ENCODE peak calls at places on chromosomes 13 and 19, in seven cellular contexts. B, H, D, W, K, Z and T are unnamed samples.

GRCh38 chr13:98827449-98827848 is 75.0 kb upstream of the SLC15A1 start:
- DNase-seq in B (peak), H (peak), D (peak), W (no peak), K (no peak), Z (no peak), T (no peak)

GRCh38 chr19:13984875-13985741 is 21.0 kb downstream of the RFX1 start:
- DNase-seq in B (no peak), H (no peak), D (no peak), W (no peak), K (no peak), Z (no peak), T (no peak)

GRCh38 chr19:43811833-43812232 is 9.6 kb upstream of the LYPD5 start:
- DNase-seq in B (no peak), H (no peak), D (no peak), W (no peak), K (no peak), Z (no peak), T (no peak)

GRCh38 chr13:102401755-102402154 is at the start of gene FGF14:
- DNase-seq in B (no peak), H (no peak), D (no peak), W (no peak), K (peak), Z (no peak), T (no peak)

GRCh38 chr19:40802300-40803169 is 3.5 kb downstream of the EGLN2 start:
- DNase-seq in B (no peak), H (no peak), D (no peak), W (no peak), K (no peak), Z (no peak), T (no peak)

GRCh38 chr13:77898097-77898496 is 20.5 kb downstream of the EDNRB start:
- DNase-seq in B (no peak), H (no peak), D (no peak), W (no peak), K (peak), Z (peak), T (no peak)

GRCh38 chr19:6108721-6109633 is 1.3 kb downstream of the RFX2 start:
- DNase-seq in B (peak), H (peak), D (peak), W (peak), K (peak), Z (peak), T (no peak)

GRCh38 chr13:37791699-37792098 is 77.9 kb downstream of the TRPC4 start:
- DNase-seq in B (no peak), H (no peak), D (no peak), W (no peak), K (no peak), Z (peak), T (no peak)

GRCh38 chr13:111559612-111560423 is 239.4 kb downstream of the TEX29 start:
- DNase-seq in B (no peak), H (no peak), D (no peak), W (no peak), K (no peak), Z (no peak), T (no peak)

GRCh38 chr13:25882732-25883357 is 169.0 kb downstream of the SHISA2 start:
- DNase-seq in B (peak), H (no peak), D (no peak), W (no peak), K (peak), Z (no peak), T (no peak)
- H2AK5ac ChIP-seq in B (no peak), H (no peak), D (no peak), W (no peak), K (no peak), Z (no peak), T (no peak)

DNA sequence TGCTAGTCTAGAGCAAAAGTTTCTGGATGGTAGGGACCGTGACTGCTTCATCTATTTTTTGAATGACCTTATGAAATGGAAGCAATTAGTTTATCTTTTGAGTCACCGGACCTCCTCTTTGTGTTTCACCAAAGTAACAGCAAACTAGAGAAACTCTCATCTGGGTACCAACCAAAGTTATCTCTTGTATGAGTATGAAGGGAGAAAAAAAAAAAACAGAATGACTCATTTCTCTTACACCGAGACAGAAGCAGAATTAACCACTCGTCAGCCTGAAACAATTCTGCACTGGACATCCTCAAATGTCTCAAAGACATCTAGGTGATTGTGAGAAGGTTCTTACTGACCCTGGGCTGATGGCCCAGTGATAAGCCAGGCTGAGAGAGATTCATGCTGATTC is 18.3 kb downstream of the ZNF100 start:
- DNase-seq in B (no peak), H (no peak), D (no peak), W (no peak), K (no peak), Z (peak), T (no peak)
- H4K8ac ChIP-seq in B (no peak), H (no peak), D (no peak), W (no peak), K (no peak), Z (no peak), T (no peak)

GRCh38 chr19:35433448-35433847 is 14.6 kb upstream of the FFAR2 start:
- DNase-seq in B (no peak), H (no peak), D (no peak), W (no peak), K (no peak), Z (no peak), T (no peak)

GRCh38 chr19:35436477-35437141 is 11.4 kb upstream of the FFAR2 start:
- DNase-seq in B (no peak), H (no peak), D (no peak), W (peak), K (peak), Z (no peak), T (no peak)

GRCh38 chr19:35438527-35438926 is 9.5 kb upstream of the FFAR2 start:
- DNase-seq in B (peak), H (no peak), D (no peak), W (no peak), K (no peak), Z (no peak), T (no peak)

GRCh38 chr19:35439921-35440320 is 8.1 kb upstream of the FFAR2 start:
- DNase-seq in B (no peak), H (no peak), D (no peak), W (no peak), K (no peak), Z (no peak), T (no peak)

GRCh38 chr19:35437152-35437951 is 10.7 kb upstream of the FFAR2 start:
- DNase-seq in B (no peak), H (no peak), D (no peak), W (no peak), K (peak), Z (no peak), T (no peak)
- H3K4ac ChIP-seq in B (no peak), H (no peak), D (no peak), W (no peak), K (peak), Z (no peak), T (no peak)

DNA sequence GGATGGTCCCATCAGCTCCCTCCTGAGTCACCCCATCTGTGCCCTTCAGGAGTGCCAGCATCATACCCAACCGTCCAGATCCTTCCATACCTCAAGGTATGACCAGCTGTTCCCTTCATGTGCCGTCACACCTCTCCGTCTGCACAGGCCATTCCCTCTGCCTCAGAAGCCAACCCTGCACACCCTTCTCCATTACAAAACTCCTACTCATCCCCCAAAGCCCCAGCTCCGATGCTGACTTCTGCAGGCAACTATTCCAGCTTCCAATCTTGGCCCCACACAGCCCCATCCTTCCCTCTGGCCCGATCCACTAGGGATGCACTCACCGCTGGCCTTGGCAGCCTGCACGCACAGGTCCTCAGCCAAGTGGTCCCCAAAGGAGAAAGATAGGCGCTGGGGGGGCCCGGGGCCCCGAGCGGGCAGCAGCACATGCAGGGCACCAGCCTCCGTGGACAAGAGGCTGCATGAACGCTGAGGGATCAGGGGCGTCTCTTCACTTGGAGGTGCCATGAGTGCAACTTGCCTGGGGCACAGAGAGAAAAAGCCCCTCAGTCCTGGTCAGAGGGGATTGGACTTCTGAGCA is 3.8 kb downstream of the JAK3 start:
- DNase-seq in B (no peak), H (no peak), D (no peak), W (no peak), K (no peak), Z (no peak), T (no peak)
- H2AK5ac ChIP-seq in B (no peak), H (peak), D (no peak), W (no peak), K (no peak), Z (no peak), T (peak)

DNA sequence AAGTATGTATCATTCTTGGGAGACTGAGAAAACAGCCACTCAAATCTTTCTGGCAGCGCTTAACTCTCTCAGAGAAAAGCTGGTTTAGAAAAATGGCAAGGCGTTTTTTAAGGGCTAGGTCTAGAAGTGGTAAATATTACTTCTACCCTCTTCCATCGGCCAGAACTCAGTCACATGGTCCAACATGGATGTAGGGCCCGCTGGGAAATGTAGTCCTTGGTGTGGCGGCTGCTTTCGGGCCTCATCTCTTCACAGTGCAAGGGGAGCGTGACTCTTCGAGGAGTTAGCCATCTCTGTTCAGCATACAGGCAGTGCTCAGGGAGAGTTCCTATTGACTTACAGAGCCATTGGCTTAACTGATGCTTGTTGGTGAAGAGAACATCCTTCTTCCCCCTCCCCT is 6.3 kb downstream of the VSTM2B start:
- DNase-seq in B (peak), H (peak), D (peak), W (no peak), K (no peak), Z (no peak), T (no peak)
- H4K8ac ChIP-seq in B (no peak), H (no peak), D (no peak), W (no peak), K (no peak), Z (no peak), T (no peak)